ENCODE peak calls at places on chromosomes 16 and 17, in five cellular contexts. One of them, this sample, is unnamed.

GRCh38 chr17:49741009-49741691 is 22.8 kb downstream of the FAM117A start:
- DNase-seq in BJ: no peak
- DNase-seq in omental fat pad: no peak
- DNase-seq in heart right ventricle: no peak
- DNase-seq in CD8-positive, alpha-beta T cell: no peak
- DNase-seq in this sample: no peak

GRCh38 chr17:64773386-64773835 is 111.3 kb upstream of the SMURF2 start:
- DNase-seq in BJ: no peak
- DNase-seq in omental fat pad: no peak
- DNase-seq in heart right ventricle: no peak
- DNase-seq in CD8-positive, alpha-beta T cell: no peak
- DNase-seq in this sample: no peak

GRCh38 chr17:38447502-38448095 is 19.3 kb downstream of the ARHGAP23 start:
- DNase-seq in BJ: no peak
- DNase-seq in omental fat pad: no peak
- DNase-seq in heart right ventricle: no peak
- DNase-seq in CD8-positive, alpha-beta T cell: no peak
- DNase-seq in this sample: no peak

GRCh38 chr16:85452364-85453178 is 160.6 kb upstream of the GSE1 start:
- DNase-seq in BJ: no peak
- DNase-seq in omental fat pad: no peak
- DNase-seq in heart right ventricle: no peak
- DNase-seq in CD8-positive, alpha-beta T cell: no peak
- DNase-seq in this sample: no peak

GRCh38 chr16:12903325-12904040 is 2.1 kb downstream of the SHISA9 start:
- DNase-seq in BJ: no peak
- DNase-seq in omental fat pad: no peak
- DNase-seq in heart right ventricle: no peak
- DNase-seq in CD8-positive, alpha-beta T cell: no peak
- DNase-seq in this sample: no peak

GRCh38 chr17:9645858-9646555 is 690 bp downstream of the USP43 start:
- DNase-seq in BJ: no peak
- DNase-seq in omental fat pad: no peak
- DNase-seq in heart right ventricle: peak; percentile 28
- DNase-seq in CD8-positive, alpha-beta T cell: peak; percentile 13
- DNase-seq in this sample: peak; percentile 63

GRCh38 chr16:72561-73537 is at the start of gene RHBDF1:
- DNase-seq in BJ: no peak
- DNase-seq in omental fat pad: no peak
- DNase-seq in heart right ventricle: peak; percentile 75
- DNase-seq in CD8-positive, alpha-beta T cell: no peak
- DNase-seq in this sample: peak; percentile 75

GRCh38 chr17:40557531-40558299 is 7.6 kb downstream of the CCR7 start:
- DNase-seq in BJ: no peak
- DNase-seq in omental fat pad: no peak
- DNase-seq in heart right ventricle: no peak
- DNase-seq in CD8-positive, alpha-beta T cell: no peak
- DNase-seq in this sample: peak; percentile 12

GRCh38 chr16:3127745-3128144 is 7.1 kb upstream of the ZNF213 start:
- DNase-seq in BJ: no peak
- DNase-seq in omental fat pad: no peak
- DNase-seq in heart right ventricle: no peak
- DNase-seq in CD8-positive, alpha-beta T cell: no peak
- DNase-seq in this sample: no peak

GRCh38 chr16:58421529-58421928 is 29.3 kb downstream of the GINS3 start:
- DNase-seq in BJ: no peak
- DNase-seq in omental fat pad: no peak
- DNase-seq in heart right ventricle: peak; percentile 52
- DNase-seq in CD8-positive, alpha-beta T cell: no peak
- DNase-seq in this sample: no peak

GRCh38 chr17:78135858-78136500 is 5.4 kb downstream of the TMC8 start:
- DNase-seq in BJ: no peak
- DNase-seq in omental fat pad: no peak
- DNase-seq in heart right ventricle: no peak
- DNase-seq in CD8-positive, alpha-beta T cell: no peak
- DNase-seq in this sample: no peak

GRCh38 chr17:37465058-37465616 is 24.6 kb upstream of the DUSP14 start:
- DNase-seq in BJ: no peak
- DNase-seq in omental fat pad: no peak
- DNase-seq in heart right ventricle: no peak
- DNase-seq in CD8-positive, alpha-beta T cell: no peak
- DNase-seq in this sample: no peak

GRCh38 chr17:40284085-40284713 is 3.5 kb upstream of the CDC6 start:
- DNase-seq in BJ: peak; percentile 70
- DNase-seq in omental fat pad: no peak
- DNase-seq in heart right ventricle: no peak
- DNase-seq in CD8-positive, alpha-beta T cell: no peak
- DNase-seq in this sample: no peak

GRCh38 chr16:54208262-54208661 is 78.3 kb downstream of the IRX3 start:
- DNase-seq in BJ: no peak
- DNase-seq in omental fat pad: no peak
- DNase-seq in heart right ventricle: no peak
- DNase-seq in CD8-positive, alpha-beta T cell: no peak
- DNase-seq in this sample: no peak

GRCh38 chr17:48055531-48056245 is 7.5 kb downstream of the NFE2L1 start:
- DNase-seq in BJ: peak; percentile 67
- DNase-seq in omental fat pad: no peak
- DNase-seq in heart right ventricle: no peak
- DNase-seq in CD8-positive, alpha-beta T cell: no peak
- DNase-seq in this sample: no peak

GRCh38 chr17:45322168-45322567 is 5.3 kb upstream of the MAP3K14 start:
- DNase-seq in BJ: no peak
- DNase-seq in omental fat pad: no peak
- DNase-seq in heart right ventricle: no peak
- DNase-seq in CD8-positive, alpha-beta T cell: no peak
- DNase-seq in this sample: no peak

GRCh38 chr16:57993897-57994296 is 6.6 kb downstream of the ZNF319 start:
- DNase-seq in BJ: no peak
- DNase-seq in omental fat pad: no peak
- DNase-seq in heart right ventricle: no peak
- DNase-seq in CD8-positive, alpha-beta T cell: no peak
- DNase-seq in this sample: no peak

GRCh38 chr17:78923660-78924453 is 1.3 kb downstream of the TIMP2 start:
- DNase-seq in BJ: no peak
- DNase-seq in omental fat pad: no peak
- DNase-seq in heart right ventricle: peak; percentile 56
- DNase-seq in CD8-positive, alpha-beta T cell: peak; percentile 62
- DNase-seq in this sample: peak; percentile 50

GRCh38 chr16:74709477-74709877 is 8.8 kb upstream of the MLKL start:
- DNase-seq in BJ: peak; percentile 15
- DNase-seq in omental fat pad: peak; percentile 73
- DNase-seq in heart right ventricle: peak; percentile 80
- DNase-seq in CD8-positive, alpha-beta T cell: peak; percentile 83
- DNase-seq in this sample: peak; percentile 67

GRCh38 chr17:38702900-38703741 is 2.0 kb upstream of the MLLT6 start:
- DNase-seq in BJ: no peak
- DNase-seq in omental fat pad: no peak
- DNase-seq in heart right ventricle: no peak
- DNase-seq in CD8-positive, alpha-beta T cell: peak; percentile 19
- DNase-seq in this sample: no peak

GRCh38 chr17:50468120-50469004 is at the start of gene CHAD:
- DNase-seq in BJ: no peak
- DNase-seq in omental fat pad: no peak
- DNase-seq in heart right ventricle: no peak
- DNase-seq in CD8-positive, alpha-beta T cell: no peak
- DNase-seq in this sample: no peak

GRCh38 chr17:57034807-57035754 is 50.0 kb upstream of the AKAP1 start:
- DNase-seq in BJ: no peak
- DNase-seq in omental fat pad: no peak
- DNase-seq in heart right ventricle: no peak
- DNase-seq in CD8-positive, alpha-beta T cell: no peak
- DNase-seq in this sample: no peak

GRCh38 chr17:57027852-57028251 is 49.9 kb downstream of the SCPEP1 start:
- DNase-seq in BJ: no peak
- DNase-seq in omental fat pad: no peak
- DNase-seq in heart right ventricle: no peak
- DNase-seq in CD8-positive, alpha-beta T cell: no peak
- DNase-seq in this sample: no peak

GRCh38 chr17:57033296-57033695 is 51.8 kb upstream of the AKAP1 start:
- DNase-seq in BJ: no peak
- DNase-seq in omental fat pad: no peak
- DNase-seq in heart right ventricle: no peak
- DNase-seq in CD8-positive, alpha-beta T cell: no peak
- DNase-seq in this sample: no peak

GRCh38 chr17:57035971-57036481 is 49.0 kb upstream of the AKAP1 start:
- DNase-seq in BJ: no peak
- DNase-seq in omental fat pad: no peak
- DNase-seq in heart right ventricle: no peak
- DNase-seq in CD8-positive, alpha-beta T cell: no peak
- DNase-seq in this sample: no peak

DNA sequence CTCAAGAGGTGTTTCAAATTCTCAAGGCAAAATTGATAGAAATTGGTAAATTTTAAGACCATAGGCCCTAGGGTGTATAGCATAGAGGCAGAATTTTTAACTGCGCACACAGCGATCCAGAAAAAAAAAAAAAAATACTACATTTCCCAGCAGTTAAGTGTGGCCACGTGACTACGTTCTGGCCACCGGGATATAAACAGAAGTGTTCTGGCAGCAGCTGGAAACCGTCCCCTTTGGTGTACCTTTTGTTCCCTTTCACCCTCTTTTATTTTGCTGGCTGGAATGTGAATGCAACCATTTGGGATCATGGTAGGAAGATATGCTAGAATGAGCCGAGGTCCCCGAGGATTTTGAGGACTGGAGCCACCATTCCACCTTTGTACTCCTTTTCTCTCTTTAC is 52.7 kb upstream of the AKAP1 start:
- DNase-seq in BJ: no peak
- DNase-seq in omental fat pad: no peak
- DNase-seq in heart right ventricle: peak; percentile 26
- DNase-seq in CD8-positive, alpha-beta T cell: no peak
- DNase-seq in this sample: no peak
- TF ChIP-seq CTCF in BJ: no peak
- TF ChIP-seq CTCF in omental fat pad: no peak
- TF ChIP-seq CTCF in heart right ventricle: no peak
- TF ChIP-seq CTCF in CD8-positive, alpha-beta T cell: no peak
- TF ChIP-seq CTCF in this sample: no peak

GRCh38 chr16:56852401-56852730 is 12.6 kb upstream of the SLC12A3 start:
- DNase-seq in BJ: no peak
- DNase-seq in omental fat pad: no peak
- DNase-seq in heart right ventricle: no peak
- DNase-seq in CD8-positive, alpha-beta T cell: no peak
- DNase-seq in this sample: no peak

GRCh38 chr16:56848955-56849689 is 15.9 kb upstream of the SLC12A3 start:
- DNase-seq in BJ: no peak
- DNase-seq in omental fat pad: no peak
- DNase-seq in heart right ventricle: no peak
- DNase-seq in CD8-positive, alpha-beta T cell: no peak
- DNase-seq in this sample: no peak

GRCh38 chr16:56849690-56850680 is 15.0 kb upstream of the SLC12A3 start:
- DNase-seq in BJ: no peak
- DNase-seq in omental fat pad: no peak
- DNase-seq in heart right ventricle: no peak
- DNase-seq in CD8-positive, alpha-beta T cell: no peak
- DNase-seq in this sample: no peak

GRCh38 chr16:56852968-56853367 is 12.0 kb upstream of the SLC12A3 start:
- DNase-seq in BJ: no peak
- DNase-seq in omental fat pad: no peak
- DNase-seq in heart right ventricle: no peak
- DNase-seq in CD8-positive, alpha-beta T cell: no peak
- DNase-seq in this sample: no peak

GRCh38 chr16:56851671-56852400 is 13.2 kb upstream of the SLC12A3 start:
- DNase-seq in BJ: no peak
- DNase-seq in omental fat pad: no peak
- DNase-seq in heart right ventricle: no peak
- DNase-seq in CD8-positive, alpha-beta T cell: no peak
- DNase-seq in this sample: no peak
- TF ChIP-seq CTCF in BJ: peak; percentile 66
- TF ChIP-seq CTCF in omental fat pad: no peak
- TF ChIP-seq CTCF in heart right ventricle: no peak
- TF ChIP-seq CTCF in CD8-positive, alpha-beta T cell: no peak
- TF ChIP-seq CTCF in this sample: no peak

GRCh38 chr16:51821527-51821926 is 670.5 kb upstream of the SALL1 start:
- DNase-seq in BJ: no peak
- DNase-seq in omental fat pad: no peak
- DNase-seq in heart right ventricle: no peak
- DNase-seq in CD8-positive, alpha-beta T cell: no peak
- DNase-seq in this sample: no peak

GRCh38 chr16:51816929-51817328 is 665.9 kb upstream of the SALL1 start:
- DNase-seq in BJ: no peak
- DNase-seq in omental fat pad: no peak
- DNase-seq in heart right ventricle: no peak
- DNase-seq in CD8-positive, alpha-beta T cell: no peak
- DNase-seq in this sample: no peak

GRCh38 chr16:51820176-51820575 is 669.1 kb upstream of the SALL1 start:
- DNase-seq in BJ: no peak
- DNase-seq in omental fat pad: no peak
- DNase-seq in heart right ventricle: no peak
- DNase-seq in CD8-positive, alpha-beta T cell: no peak
- DNase-seq in this sample: no peak

GRCh38 chr16:51815527-51815926 is 664.5 kb upstream of the SALL1 start:
- DNase-seq in BJ: no peak
- DNase-seq in omental fat pad: no peak
- DNase-seq in heart right ventricle: no peak
- DNase-seq in CD8-positive, alpha-beta T cell: no peak
- DNase-seq in this sample: no peak

DNA sequence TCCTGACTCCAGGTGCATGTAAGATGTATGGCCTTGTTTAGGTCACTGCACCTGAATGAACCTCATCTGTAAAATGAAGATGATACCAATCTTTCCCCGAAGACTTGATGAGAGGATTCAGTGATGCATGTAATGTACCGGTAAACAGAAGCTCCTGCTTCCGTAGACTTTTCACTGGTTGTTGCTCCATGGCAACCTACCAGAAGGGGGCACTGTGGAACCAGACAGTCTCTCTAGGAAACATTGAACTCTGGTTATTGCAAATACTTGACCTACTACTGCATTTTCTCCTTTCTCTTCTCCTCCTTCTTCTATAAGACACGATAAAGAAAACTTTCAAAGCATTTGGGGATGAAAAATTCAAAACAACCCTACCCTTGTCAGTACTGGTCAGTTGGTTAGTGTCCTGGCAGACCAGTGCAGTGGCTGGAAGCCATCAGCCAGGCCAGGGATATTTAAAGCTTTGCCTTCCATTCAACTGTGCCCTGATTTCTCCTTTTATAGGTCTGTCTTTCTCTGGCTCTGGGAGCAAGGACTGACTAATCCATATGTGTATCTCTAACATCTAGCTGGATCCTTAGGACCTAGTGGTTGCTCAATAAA is 667.4 kb upstream of the SALL1 start:
- DNase-seq in BJ: no peak
- DNase-seq in omental fat pad: no peak
- DNase-seq in heart right ventricle: no peak
- DNase-seq in CD8-positive, alpha-beta T cell: no peak
- DNase-seq in this sample: no peak
- TF ChIP-seq CTCF in BJ: peak; percentile 83
- TF ChIP-seq CTCF in omental fat pad: no peak
- TF ChIP-seq CTCF in heart right ventricle: peak; percentile 48
- TF ChIP-seq CTCF in CD8-positive, alpha-beta T cell: no peak
- TF ChIP-seq CTCF in this sample: peak; percentile 37

DNA sequence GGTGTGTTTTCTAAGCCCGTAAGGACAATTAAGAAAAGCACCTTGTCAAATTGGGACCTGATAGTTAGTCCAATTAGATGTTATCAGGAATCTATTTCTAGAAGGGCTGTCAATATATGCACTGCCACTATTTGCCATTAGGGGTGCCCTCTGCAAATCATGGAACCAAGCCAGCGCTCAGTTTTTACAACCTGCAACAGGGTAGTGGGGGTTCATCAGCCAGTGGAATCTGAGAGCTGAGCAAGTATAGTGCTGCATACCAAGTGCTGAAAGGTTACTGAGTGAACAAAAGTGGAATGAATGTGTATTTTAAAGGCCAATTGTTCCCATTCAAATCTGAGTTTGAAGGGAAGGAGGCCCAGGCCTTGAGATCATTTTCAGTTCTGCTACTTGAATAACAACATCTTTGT is 10.4 kb downstream of the PRR11 start:
- DNase-seq in BJ: no peak
- DNase-seq in omental fat pad: no peak
- DNase-seq in heart right ventricle: no peak
- DNase-seq in CD8-positive, alpha-beta T cell: peak; percentile 39
- DNase-seq in this sample: no peak
- TF ChIP-seq CTCF in BJ: peak; percentile 76
- TF ChIP-seq CTCF in omental fat pad: no peak
- TF ChIP-seq CTCF in heart right ventricle: peak; percentile 40
- TF ChIP-seq CTCF in CD8-positive, alpha-beta T cell: peak; percentile 53
- TF ChIP-seq CTCF in this sample: peak; percentile 68

This sample was measured in mesothelial cell of epicardium.